ENCODE peak calls at places on chromosomes 5 and 9, in five cellular contexts. X, B, G, N and D are unnamed samples.

GRCh38 chr5:135439426-135440205 is 7.5 kb downstream of the DCANP1 start:
- DNase-seq in X (peak; percentile 56), B (no peak), G (no peak), N (no peak), D (no peak)

GRCh38 chr9:81396528-81396927 is 292.8 kb downstream of the TLE1 start:
- DNase-seq in X (no peak), B (no peak), G (no peak), N (peak; percentile 44), D (no peak)

GRCh38 chr5:135186662-135187522 is 152.9 kb upstream of the PITX1 start:
- DNase-seq in X (no peak), B (no peak), G (no peak), N (no peak), D (no peak)

GRCh38 chr5:82445729-82446349 is 167.7 kb upstream of the RPS23 start:
- DNase-seq in X (no peak), B (no peak), G (no peak), N (no peak), D (no peak)

GRCh38 chr9:113876806-113877236 is 712 bp downstream of the ZNF618 start:
- DNase-seq in X (peak; percentile 37), B (peak; percentile 50), G (no peak), N (peak; percentile 56), D (no peak)

GRCh38 chr5:10201223-10201868 is 48.3 kb downstream of the ATPSCKMT start:
- DNase-seq in X (peak; percentile 53), B (no peak), G (no peak), N (peak; percentile 8), D (no peak)

GRCh38 chr9:86443992-86444391 is 89.8 kb upstream of the TUT7 start:
- DNase-seq in X (no peak), B (no peak), G (no peak), N (no peak), D (no peak)

GRCh38 chr5:90000351-90000750 is 409.2 kb downstream of the CETN3 start:
- DNase-seq in X (peak; percentile 5), B (no peak), G (no peak), N (no peak), D (no peak)

GRCh38 chr5:146463446-146463845 is 16.3 kb downstream of the TCERG1 start:
- DNase-seq in X (no peak), B (no peak), G (no peak), N (no peak), D (no peak)

GRCh38 chr5:179427032-179427675 is 81.9 kb upstream of the ADAMTS2 start:
- DNase-seq in X (no peak), B (no peak), G (no peak), N (no peak), D (no peak)

DNA sequence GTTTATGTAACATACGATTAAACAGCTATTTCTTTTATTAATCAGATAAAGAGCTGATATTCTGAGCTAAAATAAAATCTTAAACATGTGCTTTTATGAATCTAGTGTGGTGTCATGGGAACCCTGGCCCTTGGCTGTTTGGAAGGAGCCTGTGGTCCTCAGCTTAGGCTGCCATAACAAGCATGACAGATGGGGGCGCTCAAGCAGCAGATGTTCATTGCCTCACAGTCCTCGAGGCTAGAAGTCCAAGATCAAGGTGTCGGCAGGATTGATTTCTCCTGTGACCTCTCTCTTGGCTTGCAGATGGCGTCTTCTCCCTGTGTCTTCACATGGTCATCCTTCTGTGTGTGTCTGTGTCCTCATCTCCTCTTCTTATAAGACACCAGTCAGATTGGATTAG is 448.2 kb downstream of the GADD45G start:
- DNase-seq in X (peak; percentile 30), B (no peak), G (no peak), N (no peak), D (no peak)
- TF ChIP-seq CTCF in X (peak; percentile 45), B (peak; percentile 21), G (no peak), N (no peak), D (no peak)

GRCh38 chr5:5179597-5179996 is 39.5 kb downstream of the ADAMTS16 start:
- DNase-seq in X (no peak), B (no peak), G (no peak), N (no peak), D (no peak)

GRCh38 chr5:5182508-5183191 is 42.5 kb downstream of the ADAMTS16 start:
- DNase-seq in X (no peak), B (no peak), G (no peak), N (no peak), D (no peak)

GRCh38 chr5:5183933-5184332 is 43.8 kb downstream of the ADAMTS16 start:
- DNase-seq in X (no peak), B (no peak), G (no peak), N (no peak), D (no peak)

GRCh38 chr5:5181650-5182324 is 41.7 kb downstream of the ADAMTS16 start:
- DNase-seq in X (no peak), B (no peak), G (no peak), N (no peak), D (no peak)

GRCh38 chr5:5183192-5183699 is 43.1 kb downstream of the ADAMTS16 start:
- DNase-seq in X (no peak), B (no peak), G (no peak), N (no peak), D (no peak)
- H3K4me3 ChIP-seq in X (no peak overlapping the region), B (no peak overlapping the region), G (no peak overlapping the region), N (no peak overlapping the region), D (no peak overlapping the region)

GRCh38 chr5:1010181-1010510 is 1.5 kb downstream of the NKD2 start:
- DNase-seq in X (peak; percentile 75), B (no peak), G (no peak), N (no peak), D (no peak)

GRCh38 chr5:1011741-1012315 is 3.2 kb downstream of the NKD2 start:
- DNase-seq in X (no peak), B (no peak), G (no peak), N (no peak), D (no peak)

GRCh38 chr5:1012316-1012841 is 3.8 kb downstream of the NKD2 start:
- DNase-seq in X (no peak), B (no peak), G (no peak), N (no peak), D (no peak)

GRCh38 chr5:1010641-1011046 is 2.0 kb downstream of the NKD2 start:
- DNase-seq in X (no peak), B (no peak), G (no peak), N (no peak), D (no peak)

DNA sequence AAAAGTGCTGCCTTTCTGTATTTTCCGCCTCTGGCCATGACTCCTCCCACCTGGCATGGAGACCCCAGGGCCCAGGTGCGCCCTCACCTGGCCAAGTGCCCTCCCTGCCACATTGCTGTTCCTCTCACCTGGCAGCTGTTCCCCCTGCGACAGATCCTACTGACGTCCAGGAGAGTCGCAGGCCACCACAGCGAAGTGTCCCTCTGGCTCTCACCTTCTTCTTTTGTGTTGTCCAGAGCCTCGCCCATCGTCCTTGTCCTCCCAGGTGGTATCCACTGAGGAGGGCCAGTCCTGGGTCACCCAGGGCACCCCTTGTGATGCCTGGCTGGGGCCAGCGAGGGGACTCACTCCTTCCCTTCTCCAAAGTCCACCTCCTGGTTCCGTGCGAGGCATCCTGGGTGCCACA is 2.6 kb downstream of the NKD2 start:
- DNase-seq in X (peak; percentile 54), B (no peak), G (no peak), N (no peak), D (no peak)
- TF ChIP-seq CTCF in X (peak; percentile 38), B (peak; percentile 37), G (peak; percentile 27), N (no peak), D (peak; percentile 16)

GRCh38 chr9:2276296-2276695 is 261.1 kb downstream of the SMARCA2 start:
- DNase-seq in X (no peak), B (no peak), G (no peak), N (no peak), D (no peak)
- H3K4me3 ChIP-seq in X (no peak overlapping the region), B (no peak overlapping the region), G (no peak overlapping the region), N (no peak overlapping the region), D (no peak overlapping the region)

GRCh38 chr9:99819484-99820329 is 2.0 kb upstream of the NR4A3 start:
- DNase-seq in X (peak; percentile 96), B (peak; percentile 96), G (peak; percentile 77), N (peak; percentile 97), D (peak; percentile 84)

GRCh38 chr9:99821187-99822095 is at the start of gene NR4A3:
- DNase-seq in X (peak; percentile 92), B (peak; percentile 98), G (peak; percentile 89), N (peak; percentile 99), D (peak; percentile 95)

GRCh38 chr9:99822096-99822595 is 461 bp downstream of the NR4A3 start:
- DNase-seq in X (peak; percentile 59), B (no peak), G (no peak), N (no peak), D (no peak)

GRCh38 chr9:99819123-99819483 is 2.6 kb upstream of the NR4A3 start:
- DNase-seq in X (no peak), B (no peak), G (no peak), N (no peak), D (no peak)

DNA sequence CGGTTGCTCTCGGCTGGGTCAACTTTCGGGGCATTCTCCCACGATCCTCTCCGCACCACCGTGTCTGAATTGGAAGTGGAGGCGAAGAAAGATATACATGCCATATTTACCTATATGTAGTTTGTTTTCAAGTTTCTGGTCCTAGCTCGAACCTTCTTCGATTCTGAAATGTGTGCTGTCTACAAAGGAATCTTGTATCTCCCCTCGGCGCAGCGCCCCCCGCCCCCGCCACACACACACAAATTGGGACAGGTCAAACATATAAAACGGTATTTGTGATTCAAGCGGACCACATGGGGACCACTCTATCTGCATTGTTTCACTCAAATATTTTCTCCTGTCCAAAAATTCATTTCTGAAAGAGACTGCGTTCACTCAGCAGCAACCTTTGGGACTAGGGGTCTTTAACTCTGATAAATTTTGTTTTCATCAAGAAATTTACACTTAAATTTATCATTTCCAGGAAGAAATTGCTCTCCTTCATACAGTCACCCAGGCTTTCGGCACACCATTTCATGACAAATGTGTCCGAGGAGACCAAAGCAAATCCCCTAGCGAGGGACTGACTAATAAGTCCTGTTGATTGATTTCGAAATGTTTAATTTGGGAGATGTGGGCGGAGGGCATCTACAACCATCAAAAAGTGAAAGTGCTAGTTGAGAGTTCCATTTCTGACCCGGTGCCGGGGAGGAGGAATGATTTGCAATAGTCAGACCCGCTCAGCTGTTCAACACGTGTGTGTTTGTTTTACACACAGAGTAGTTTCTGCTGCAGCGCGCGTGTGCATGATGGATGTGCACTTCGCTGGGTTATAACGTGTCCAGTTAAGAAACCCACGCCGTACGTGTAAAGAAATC is 1.1 kb upstream of the NR4A3 start:
- DNase-seq in X (peak; percentile 78), B (peak; percentile 76), G (peak; percentile 51), N (peak; percentile 95), D (peak; percentile 43)
- TF ChIP-seq CTCF in X (no peak), B (no peak), G (no peak), N (no peak), D (no peak)

GRCh38 chr5:138998521-138998920 is 123.4 kb upstream of the LRRTM2 start:
- DNase-seq in X (no peak), B (no peak), G (no peak), N (no peak), D (no peak)
- H3K4me3 ChIP-seq in X (no peak overlapping the region), B (no peak overlapping the region), G (no peak overlapping the region), N (no peak overlapping the region), D (no peak overlapping the region)

DNA sequence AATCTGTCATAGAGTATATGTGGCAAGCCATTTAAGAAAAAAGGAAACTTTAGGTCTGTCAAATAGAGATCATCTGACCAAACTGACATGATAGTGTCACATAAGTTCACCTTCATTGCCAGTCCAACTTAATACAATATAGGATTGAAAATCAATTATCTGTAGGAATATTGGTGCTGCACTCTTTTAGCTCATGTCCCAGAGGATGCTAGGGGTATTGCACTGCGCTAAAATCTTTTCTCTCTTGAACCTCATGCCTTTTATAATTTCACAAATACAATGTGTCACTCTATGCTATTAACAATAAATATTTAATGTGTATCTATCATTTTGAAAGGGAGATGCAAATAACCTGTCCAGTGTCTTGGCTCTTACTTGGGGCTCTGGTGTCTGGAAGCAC is 72.4 kb upstream of the FAM120A start:
- DNase-seq in X (no peak), B (no peak), G (no peak), N (no peak), D (no peak)
- TF ChIP-seq CTCF in X (no peak), B (peak; percentile 15), G (peak; percentile 14), N (no peak), D (peak; percentile 25)